ENCODE peak calls at places on chromosome 16, in four cellular contexts. J is IMR-90, E is choroid plexus epithelial cell, T is right atrium auricular region. S is an unnamed sample.

GRCh38 chr16:48197294-48197693 is 41.5 kb upstream of the ABCC12 start:
- DNase-seq in J (no peak), E (no peak), T (no peak), S (no peak)

GRCh38 chr16:58306327-58306726 is 11.5 kb upstream of the PRSS54 start:
- DNase-seq in J (peak), E (peak), T (no peak), S (peak)

GRCh38 chr16:56305956-56306565 is 114.8 kb downstream of the GNAO1 start:
- DNase-seq in J (peak), E (no peak), T (no peak), S (no peak)

GRCh38 chr16:27405546-27406451 is 3.8 kb downstream of the IL21R start:
- DNase-seq in J (peak), E (no peak), T (peak), S (peak)

GRCh38 chr16:22035094-22035675 is 27.3 kb downstream of the MOSMO start:
- DNase-seq in J (no peak), E (no peak), T (no peak), S (no peak)

GRCh38 chr16:57781741-57782606 is 20.3 kb downstream of the KIFC3 start:
- DNase-seq in J (peak), E (peak), T (no peak), S (peak)

GRCh38 chr16:52435573-52435972 is 111.4 kb downstream of the TOX3 start:
- DNase-seq in J (no peak), E (no peak), T (no peak), S (no peak)

GRCh38 chr16:57039148-57039812 is 49.9 kb downstream of the NLRC5 start:
- DNase-seq in J (peak), E (peak), T (no peak), S (peak)

GRCh38 chr16:17602678-17603077 is 131.9 kb upstream of the XYLT1 start:
- DNase-seq in J (no peak), E (no peak), T (no peak), S (no peak)

GRCh38 chr16:27424772-27425498 is 23.0 kb downstream of the IL21R start:
- DNase-seq in J (no peak), E (no peak), T (peak), S (no peak)

GRCh38 chr16:22194707-22195444 is 11.2 kb upstream of the EEF2K start:
- DNase-seq in J (no peak), E (no peak), T (no peak), S (no peak)

GRCh38 chr16:12260647-12261262 is 284.2 kb downstream of the SNX29 start:
- DNase-seq in J (peak), E (peak), T (no peak), S (peak)

GRCh38 chr16:53504665-53505064 is 1.7 kb upstream of the AKTIP start:
- DNase-seq in J (peak), E (peak), T (no peak), S (peak)

GRCh38 chr16:46918905-46919792 is 35.0 kb downstream of the GPT2 start:
- DNase-seq in J (no peak), E (no peak), T (no peak), S (no peak)

GRCh38 chr16:30378236-30379164 is 3.9 kb downstream of the SEPTIN1 start:
- DNase-seq in J (peak), E (peak), T (peak), S (peak)
- TF ChIP-seq CTCF in J (peak), E (peak), T (peak), S (peak)

GRCh38 chr16:3769013-3769412 is 51.7 kb upstream of the TRAP1 start:
- DNase-seq in J (no peak), E (no peak), T (no peak), S (no peak)

GRCh38 chr16:3769942-3770341 is 52.6 kb upstream of the TRAP1 start:
- DNase-seq in J (no peak), E (no peak), T (no peak), S (no peak)

GRCh38 chr16:3773663-3774062 is 56.3 kb upstream of the TRAP1 start:
- DNase-seq in J (no peak), E (no peak), T (no peak), S (no peak)

GRCh38 chr16:3770530-3770929 is 53.2 kb upstream of the TRAP1 start:
- DNase-seq in J (no peak), E (no peak), T (no peak), S (no peak)

DNA sequence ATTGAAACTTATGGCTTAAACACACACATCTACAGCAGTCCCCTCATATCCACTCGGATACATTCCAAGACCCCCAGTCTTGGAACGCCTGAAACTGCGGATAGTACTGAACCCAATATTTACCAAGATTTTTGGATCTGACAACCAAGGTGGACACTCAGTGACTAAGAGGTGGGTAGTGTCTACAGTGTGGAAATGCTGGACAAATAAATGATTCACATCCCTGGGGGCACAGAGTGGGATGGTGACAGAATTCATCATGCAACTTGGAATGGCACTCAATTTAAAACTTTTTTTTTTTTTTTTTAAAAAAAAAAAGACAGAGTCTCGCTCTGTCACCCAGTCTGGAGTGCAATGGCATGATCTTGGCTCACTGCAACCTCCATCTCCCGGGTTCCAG is 54.2 kb upstream of the TRAP1 start:
- DNase-seq in J (no peak), E (no peak), T (no peak), S (no peak)
- TF ChIP-seq CTCF in J (no peak), E (no peak), T (no peak), S (no peak)

GRCh38 chr16:28527985-28528384 is 10.8 kb downstream of the NUPR1 start:
- DNase-seq in J (no peak), E (no peak), T (no peak), S (no peak)

GRCh38 chr16:28526201-28527099 is 12.3 kb downstream of the NUPR1 start:
- DNase-seq in J (no peak), E (no peak), T (no peak), S (no peak)

GRCh38 chr16:28521436-28521835 is 14.8 kb upstream of the IL27 start:
- DNase-seq in J (no peak), E (no peak), T (no peak), S (no peak)

GRCh38 chr16:28522792-28523191 is 16.0 kb downstream of the NUPR1 start:
- DNase-seq in J (no peak), E (no peak), T (no peak), S (no peak)

GRCh38 chr16:28524544-28525179 is 14.1 kb downstream of the NUPR1 start:
- DNase-seq in J (no peak), E (peak), T (no peak), S (no peak)
- TF ChIP-seq CTCF in J (no peak), E (no peak), T (no peak), S (no peak)

DNA sequence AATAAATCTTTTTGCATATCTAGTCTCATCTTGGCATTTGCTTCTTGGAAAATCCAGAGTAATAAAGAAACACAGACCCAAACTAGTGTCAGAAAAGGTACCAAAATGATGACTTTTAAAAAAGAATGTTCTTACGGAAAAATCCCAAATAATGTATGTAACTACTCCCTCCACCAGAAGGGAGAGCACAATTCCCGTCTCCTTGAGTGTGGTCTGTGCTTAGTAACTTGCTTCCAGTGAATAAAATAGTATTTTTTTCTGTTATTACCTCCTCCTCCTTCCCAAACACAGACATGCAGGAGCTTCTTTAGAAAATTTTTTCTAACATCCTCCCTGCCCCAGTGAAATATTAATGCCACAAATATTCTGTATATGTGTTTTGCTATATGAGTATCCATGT is 358.1 kb downstream of the ZFHX3 start:
- DNase-seq in J (peak), E (peak), T (no peak), S (no peak)
- TF ChIP-seq CTCF in J (peak), E (peak), T (no peak), S (peak)

GRCh38 chr16:84044108-84044488 is 1.5 kb upstream of the SLC38A8 start:
- DNase-seq in J (peak), E (peak), T (no peak), S (no peak)
- TF ChIP-seq CTCF in J (peak), E (peak), T (peak), S (peak)

GRCh38 chr16:67236551-67237395 is 9.8 kb downstream of the TMEM208 start:
- DNase-seq in J (peak), E (peak), T (no peak), S (peak)
- TF ChIP-seq CTCF in J (no peak), E (no peak), T (no peak), S (no peak)

DNA sequence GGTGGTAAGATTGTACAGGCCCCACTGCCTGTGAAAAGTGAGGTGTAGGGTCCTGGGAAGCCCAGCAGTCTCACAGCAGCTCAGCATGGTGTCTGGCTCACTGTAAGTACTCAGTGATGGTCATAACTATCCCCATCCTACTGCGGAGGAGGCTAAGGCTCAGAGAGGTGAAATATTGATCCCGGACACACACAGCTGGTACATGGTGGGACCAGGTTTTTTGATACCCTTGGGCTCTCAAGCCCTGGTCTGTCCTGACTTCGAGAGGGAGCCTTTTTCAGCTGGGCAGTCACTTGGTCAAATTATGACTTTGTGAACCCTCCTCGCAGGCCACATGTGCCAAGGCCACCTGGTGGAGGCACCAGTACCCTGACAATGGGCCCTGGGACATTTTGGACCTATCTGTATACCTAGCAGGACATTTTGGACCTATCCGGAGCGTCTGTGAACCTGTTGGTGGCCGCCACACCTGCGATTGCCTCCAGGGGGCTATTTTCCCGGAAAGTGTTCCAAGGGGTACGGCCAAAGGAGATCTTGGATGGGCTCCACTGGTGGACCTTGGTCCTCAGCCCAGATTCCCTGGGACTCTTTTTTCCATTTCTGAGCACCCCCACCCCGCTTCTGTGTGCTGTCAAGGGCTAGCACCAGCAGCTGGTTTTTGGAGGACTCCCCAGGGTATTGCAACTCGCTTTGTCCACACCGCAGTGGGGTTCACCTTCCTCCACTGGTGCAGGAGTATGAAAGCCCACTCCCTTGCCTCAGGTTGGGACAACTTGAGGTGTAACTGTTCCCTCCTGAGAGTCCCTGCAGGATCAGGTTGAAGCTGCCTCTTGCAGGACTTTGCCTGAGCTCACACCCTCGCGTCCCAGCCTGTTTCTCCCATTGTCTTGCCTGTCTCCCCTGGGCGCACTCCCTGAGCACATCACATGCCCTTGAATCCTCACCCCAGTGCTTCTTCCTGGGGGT is 83.6 kb upstream of the NKD1 start:
- DNase-seq in J (no peak), E (no peak), T (no peak), S (no peak)
- TF ChIP-seq CTCF in J (no peak), E (peak), T (no peak), S (no peak)

GRCh38 chr16:49608801-49609200 is 235.2 kb downstream of the C16orf78 start:
- DNase-seq in J (peak), E (peak), T (peak), S (peak)
- TF ChIP-seq CTCF in J (peak), E (peak), T (peak), S (peak)

S was measured in astrocyte of the spinal cord.